ENCODE peak calls at places on chromosomes 16 and 17, in eight cellular contexts. One of them, this sample, is unnamed.

GRCh38 chr17:7586673-7587419 is 3.0 kb downstream of the SOX15 start:
- DNase-seq in psoas muscle: peak; percentile 56
- DNase-seq in RPMI7951: no peak
- DNase-seq in heart left ventricle: no peak
- DNase-seq in GM12865: no peak
- DNase-seq in mucosa of descending colon: peak; percentile 74
- DNase-seq in M059J: no peak
- DNase-seq in endothelial cell of umbilical vein: no peak
- DNase-seq in this sample: peak; percentile 80

GRCh38 chr16:89360760-89361435 is 129.5 kb downstream of the ANKRD11 start:
- DNase-seq in GM12865: peak; percentile 92
- DNase-seq in psoas muscle: peak; percentile 55
- DNase-seq in M059J: no peak
- DNase-seq in mucosa of descending colon: peak; percentile 36
- DNase-seq in heart left ventricle: no peak
- DNase-seq in RPMI7951: no peak
- DNase-seq in endothelial cell of umbilical vein: peak; percentile 37
- DNase-seq in this sample: no peak

GRCh38 chr16:88737298-88738166 is 31.2 kb downstream of the CTU2 start:
- DNase-seq in psoas muscle: peak; percentile 88
- DNase-seq in M059J: peak; percentile 47
- DNase-seq in GM12865: peak; percentile 85
- DNase-seq in mucosa of descending colon: peak; percentile 73
- DNase-seq in RPMI7951: peak; percentile 45
- DNase-seq in endothelial cell of umbilical vein: peak; percentile 50
- DNase-seq in heart left ventricle: peak; percentile 54
- DNase-seq in this sample: peak; percentile 65

GRCh38 chr17:36934759-36935630 is 2.3 kb upstream of the LHX1 start:
- DNase-seq in RPMI7951: no peak
- DNase-seq in heart left ventricle: no peak
- DNase-seq in psoas muscle: peak; percentile 49
- DNase-seq in M059J: peak; percentile 61
- DNase-seq in GM12865: no peak
- DNase-seq in endothelial cell of umbilical vein: no peak
- DNase-seq in mucosa of descending colon: no peak
- DNase-seq in this sample: no peak

GRCh38 chr17:78997231-78997741 is 12.3 kb downstream of the CANT1 start:
- DNase-seq in RPMI7951: no peak
- DNase-seq in mucosa of descending colon: peak; percentile 29
- DNase-seq in endothelial cell of umbilical vein: no peak
- DNase-seq in heart left ventricle: no peak
- DNase-seq in psoas muscle: no peak
- DNase-seq in GM12865: no peak
- DNase-seq in M059J: no peak
- DNase-seq in this sample: peak; percentile 40

GRCh38 chr16:88035292-88035691 is 84.1 kb downstream of the BANP start:
- DNase-seq in heart left ventricle: no peak
- DNase-seq in RPMI7951: no peak
- DNase-seq in endothelial cell of umbilical vein: no peak
- DNase-seq in mucosa of descending colon: no peak
- DNase-seq in M059J: no peak
- DNase-seq in GM12865: no peak
- DNase-seq in psoas muscle: no peak
- DNase-seq in this sample: no peak

GRCh38 chr16:85296859-85297698 is 184.8 kb upstream of the CIBAR2 start:
- DNase-seq in mucosa of descending colon: peak; percentile 61
- DNase-seq in GM12865: peak; percentile 45
- DNase-seq in psoas muscle: peak; percentile 78
- DNase-seq in endothelial cell of umbilical vein: peak; percentile 17
- DNase-seq in M059J: peak; percentile 46
- DNase-seq in RPMI7951: peak; percentile 35
- DNase-seq in heart left ventricle: no peak
- DNase-seq in this sample: peak; percentile 58

GRCh38 chr16:57998484-57998883 is 2.0 kb downstream of the ZNF319 start:
- DNase-seq in mucosa of descending colon: peak; percentile 35
- DNase-seq in psoas muscle: no peak
- DNase-seq in GM12865: no peak
- DNase-seq in heart left ventricle: no peak
- DNase-seq in M059J: peak; percentile 25
- DNase-seq in RPMI7951: no peak
- DNase-seq in endothelial cell of umbilical vein: no peak
- DNase-seq in this sample: no peak

GRCh38 chr17:75412455-75413317 is 7.2 kb upstream of the GRB2 start:
- DNase-seq in psoas muscle: peak; percentile 58
- DNase-seq in endothelial cell of umbilical vein: peak; percentile 74
- DNase-seq in GM12865: peak; percentile 92
- DNase-seq in RPMI7951: peak; percentile 65
- DNase-seq in mucosa of descending colon: peak; percentile 86
- DNase-seq in M059J: peak; percentile 67
- DNase-seq in heart left ventricle: peak; percentile 39
- DNase-seq in this sample: peak; percentile 75

GRCh38 chr17:35291802-35292201 is 48.9 kb downstream of the SLFN5 start:
- DNase-seq in psoas muscle: no peak
- DNase-seq in M059J: peak; percentile 44
- DNase-seq in heart left ventricle: no peak
- DNase-seq in mucosa of descending colon: no peak
- DNase-seq in GM12865: no peak
- DNase-seq in RPMI7951: peak; percentile 30
- DNase-seq in endothelial cell of umbilical vein: no peak
- DNase-seq in this sample: peak; percentile 29

GRCh38 chr17:39769974-39770587 is 32.3 kb downstream of the GRB7 start:
- DNase-seq in mucosa of descending colon: no peak
- DNase-seq in RPMI7951: peak; percentile 75
- DNase-seq in GM12865: peak; percentile 89
- DNase-seq in psoas muscle: no peak
- DNase-seq in endothelial cell of umbilical vein: no peak
- DNase-seq in M059J: peak; percentile 97
- DNase-seq in heart left ventricle: no peak
- DNase-seq in this sample: no peak

GRCh38 chr16:17372383-17372782 is 98.4 kb downstream of the XYLT1 start:
- DNase-seq in mucosa of descending colon: no peak
- DNase-seq in heart left ventricle: no peak
- DNase-seq in RPMI7951: no peak
- DNase-seq in M059J: no peak
- DNase-seq in GM12865: no peak
- DNase-seq in psoas muscle: no peak
- DNase-seq in endothelial cell of umbilical vein: no peak
- DNase-seq in this sample: no peak

GRCh38 chr16:85104821-85105391 is 7.4 kb downstream of the CIBAR2 start:
- DNase-seq in heart left ventricle: no peak
- DNase-seq in GM12865: peak; percentile 64
- DNase-seq in RPMI7951: no peak
- DNase-seq in endothelial cell of umbilical vein: no peak
- DNase-seq in mucosa of descending colon: no peak
- DNase-seq in psoas muscle: peak; percentile 83
- DNase-seq in M059J: peak; percentile 34
- DNase-seq in this sample: peak; percentile 67

GRCh38 chr17:78346605-78347250 is 13.1 kb downstream of the SOCS3 start:
- DNase-seq in M059J: peak; percentile 64
- DNase-seq in psoas muscle: no peak
- DNase-seq in endothelial cell of umbilical vein: no peak
- DNase-seq in GM12865: no peak
- DNase-seq in RPMI7951: no peak
- DNase-seq in mucosa of descending colon: no peak
- DNase-seq in heart left ventricle: no peak
- DNase-seq in this sample: no peak

GRCh38 chr17:28347261-28347891 is 10.0 kb downstream of the POLDIP2 start:
- DNase-seq in heart left ventricle: no peak
- DNase-seq in GM12865: no peak
- DNase-seq in psoas muscle: no peak
- DNase-seq in M059J: peak; percentile 95
- DNase-seq in endothelial cell of umbilical vein: no peak
- DNase-seq in mucosa of descending colon: no peak
- DNase-seq in RPMI7951: peak; percentile 91
- DNase-seq in this sample: peak; percentile 79

GRCh38 chr16:22397459-22397858 is 23.0 kb upstream of the CDR2 start:
- DNase-seq in mucosa of descending colon: no peak
- DNase-seq in endothelial cell of umbilical vein: no peak
- DNase-seq in M059J: peak; percentile 92
- DNase-seq in GM12865: no peak
- DNase-seq in heart left ventricle: no peak
- DNase-seq in RPMI7951: peak; percentile 79
- DNase-seq in psoas muscle: no peak
- DNase-seq in this sample: peak; percentile 80

GRCh38 chr16:11200523-11201063 is 55.4 kb downstream of the SOCS1 start:
- DNase-seq in heart left ventricle: no peak
- DNase-seq in mucosa of descending colon: no peak
- DNase-seq in endothelial cell of umbilical vein: no peak
- DNase-seq in M059J: no peak
- DNase-seq in GM12865: peak; percentile 43
- DNase-seq in RPMI7951: peak; percentile 81
- DNase-seq in psoas muscle: no peak
- DNase-seq in this sample: no peak

GRCh38 chr17:77779711-77780539 is 178.6 kb upstream of the TNRC6C start:
- DNase-seq in RPMI7951: peak; percentile 46
- DNase-seq in psoas muscle: peak; percentile 6
- DNase-seq in M059J: peak; percentile 53
- DNase-seq in mucosa of descending colon: no peak
- DNase-seq in GM12865: no peak
- DNase-seq in heart left ventricle: peak; percentile 40
- DNase-seq in endothelial cell of umbilical vein: no peak
- DNase-seq in this sample: peak; percentile 21

GRCh38 chr16:78364501-78364900 is 265.0 kb downstream of the WWOX start:
- DNase-seq in mucosa of descending colon: no peak
- DNase-seq in RPMI7951: no peak
- DNase-seq in M059J: no peak
- DNase-seq in psoas muscle: no peak
- DNase-seq in heart left ventricle: no peak
- DNase-seq in endothelial cell of umbilical vein: peak; percentile 0
- DNase-seq in GM12865: no peak
- DNase-seq in this sample: peak; percentile 9

GRCh38 chr16:49491736-49492089 is 118.1 kb downstream of the C16orf78 start:
- DNase-seq in RPMI7951: no peak
- DNase-seq in GM12865: no peak
- DNase-seq in heart left ventricle: peak; percentile 53
- DNase-seq in endothelial cell of umbilical vein: peak; percentile 20
- DNase-seq in psoas muscle: peak; percentile 56
- DNase-seq in mucosa of descending colon: no peak
- DNase-seq in M059J: no peak
- DNase-seq in this sample: no peak

This sample was measured in myocyte.